ENCODE peak calls at places on chromosomes 5 and 9, in seven cellular contexts. S, X, A, Y, H, C and N are unnamed samples.

GRCh38 chr5:115932991-115933390 is 29.3 kb upstream of the LVRN start:
- DNase-seq in S (no peak), C (no peak), A (no peak), Y (no peak), X (no peak), H (no peak), N (no peak)

GRCh38 chr5:32964246-32964645 is 253.1 kb downstream of the NPR3 start:
- DNase-seq in A (no peak), Y (no peak), X (no peak), H (no peak), C (no peak), S (no peak), N (no peak)

GRCh38 chr5:137565450-137565849 is 66.3 kb upstream of the SPOCK1 start:
- DNase-seq in X (no peak), Y (no peak), C (no peak), S (no peak), A (no peak), H (no peak), N (no peak)

GRCh38 chr5:179731791-179732411 is 721 bp upstream of the MAML1 start:
- DNase-seq in H (peak; percentile 8), S (no peak), C (peak; percentile 28), A (peak; percentile 62), X (no peak), Y (peak; percentile 35), N (peak; percentile 68)

GRCh38 chr5:169201597-169201996 is 99.3 kb downstream of the SLIT3 start:
- DNase-seq in S (no peak), Y (no peak), A (no peak), C (no peak), X (no peak), H (no peak), N (no peak)

GRCh38 chr5:180347651-180348050 is 5.5 kb downstream of the GFPT2 start:
- DNase-seq in A (no peak), Y (no peak), X (no peak), S (no peak), H (no peak), C (no peak), N (no peak)

GRCh38 chr5:37133939-37134338 is 115.2 kb downstream of the CPLANE1 start:
- DNase-seq in A (no peak), Y (no peak), H (no peak), C (no peak), S (no peak), X (no peak), N (no peak)

GRCh38 chr5:171571663-171572062 is 152.2 kb downstream of the FGF18 start:
- DNase-seq in H (no peak), X (no peak), Y (no peak), C (no peak), A (no peak), S (no peak), N (no peak)

GRCh38 chr9:98438701-98439100 is 183.3 kb upstream of the TBC1D2 start:
- DNase-seq in S (no peak), X (no peak), H (no peak), C (no peak), Y (no peak), A (no peak), N (no peak)

GRCh38 chr5:64323591-64323990 is 157.9 kb downstream of the RNF180 start:
- DNase-seq in Y (no peak), C (no peak), A (no peak), X (no peak), H (no peak), S (no peak), N (no peak)

GRCh38 chr5:17248999-17249634 is 31.7 kb downstream of the BASP1 start:
- DNase-seq in Y (no peak), A (no peak), S (peak; percentile 95), X (no peak), C (no peak), H (no peak), N (no peak)

GRCh38 chr5:103410174-103410573 is 151.6 kb downstream of the MACIR start:
- DNase-seq in X (no peak), C (no peak), H (no peak), A (no peak), Y (no peak), S (no peak), N (no peak)

GRCh38 chr5:93511445-93511844 is 69.6 kb downstream of the NR2F1-AS1 start:
- DNase-seq in A (no peak), H (no peak), C (no peak), X (no peak), S (no peak), Y (no peak), N (no peak)

GRCh38 chr9:34907044-34907443 is 51.0 kb upstream of the PHF24 start:
- DNase-seq in H (no peak), C (no peak), S (no peak), Y (no peak), A (no peak), X (no peak), N (no peak)

GRCh38 chr5:141362719-141363118 is 1.2 kb upstream of the PCDHGA5 start:
- DNase-seq in A (no peak), Y (no peak), S (no peak), H (no peak), C (no peak), X (no peak), N (no peak)

GRCh38 chr5:141356133-141356532 is 1.3 kb downstream of the PCDHGA4 start:
- DNase-seq in H (no peak), Y (no peak), X (no peak), A (no peak), S (no peak), C (no peak), N (no peak)

GRCh38 chr5:141356950-141357349 is 2.1 kb downstream of the PCDHGA4 start:
- DNase-seq in X (no peak), A (no peak), C (no peak), Y (no peak), S (no peak), H (no peak), N (no peak)

GRCh38 chr5:141360685-141361084 is 891 bp downstream of the PCDHGB2 start:
- DNase-seq in H (no peak), S (no peak), C (no peak), A (no peak), Y (no peak), X (no peak), N (no peak)

DNA sequence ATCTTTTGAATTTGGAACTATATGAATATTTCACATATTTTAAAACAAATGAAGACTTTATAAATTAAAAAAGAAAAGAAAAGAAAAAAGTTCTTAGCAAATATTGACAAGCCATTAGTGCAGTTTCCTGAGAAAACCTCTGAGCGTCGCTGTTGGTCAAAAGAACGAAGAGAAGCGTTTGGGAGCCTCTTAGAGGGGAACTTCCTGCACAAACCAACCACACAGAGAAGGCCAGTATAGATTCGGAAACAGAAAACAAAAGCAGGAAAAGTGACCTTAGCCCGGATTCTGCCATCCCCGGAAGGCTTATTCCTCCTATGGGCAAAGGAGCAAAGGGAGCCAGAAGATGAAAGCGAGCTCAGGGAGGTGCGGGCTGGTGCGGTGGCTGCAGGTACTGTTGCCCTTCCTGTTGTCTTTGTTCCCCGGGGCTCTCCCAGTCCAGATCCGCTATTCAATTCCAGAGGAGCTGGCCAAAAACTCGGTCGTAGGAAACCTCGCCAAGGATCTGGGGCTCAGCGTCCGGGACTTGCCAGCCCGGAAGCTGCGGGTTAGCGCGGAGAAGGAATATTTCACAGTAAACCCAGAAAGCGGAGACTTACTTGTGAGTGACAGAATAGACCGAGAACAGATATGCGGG is at the start of gene PCDHGB2:
- DNase-seq in A (no peak), C (no peak), X (peak; percentile 40), H (no peak), Y (no peak), S (no peak), N (no peak)
- H3K9me3 ChIP-seq in A (peaks cover 3% of the 10 kb centered on the region), C (no peaks in the 10 kb centered on the region), X (peaks cover 5% of the 10 kb centered on the region), H (peaks cover 12% of the 10 kb centered on the region), Y (no peaks in the 10 kb centered on the region), S (peaks cover 65% of the 10 kb centered on the region), N (peaks cover 33% of the 10 kb centered on the region)

GRCh38 chr5:61330341-61330878 is 1.6 kb upstream of the ZSWIM6 start:
- DNase-seq in Y (peak; percentile 48), X (no peak), C (peak; percentile 60), H (no peak), S (peak; percentile 59), A (peak; percentile 63), N (no peak)

GRCh38 chr5:61329729-61330128 is 2.3 kb upstream of the ZSWIM6 start:
- DNase-seq in X (no peak), C (no peak), Y (no peak), A (no peak), H (no peak), S (peak; percentile 21), N (no peak)

GRCh38 chr5:61330879-61331406 is 1.1 kb upstream of the ZSWIM6 start:
- DNase-seq in A (peak; percentile 90), X (no peak), H (peak; percentile 86), S (peak; percentile 70), C (peak; percentile 80), Y (peak; percentile 76), N (peak; percentile 93)

GRCh38 chr5:61327761-61328753 is 4.0 kb upstream of the ZSWIM6 start:
- DNase-seq in A (no peak), H (no peak), C (no peak), Y (no peak), S (peak; percentile 56), X (no peak), N (no peak)

GRCh38 chr5:61328791-61329617 is 3.1 kb upstream of the ZSWIM6 start:
- DNase-seq in A (no peak), H (no peak), Y (no peak), C (no peak), X (no peak), S (no peak), N (no peak)
- H3K4me3 ChIP-seq in A (no peak overlapping the region), H (no peak overlapping the region), Y (no peak overlapping the region), C (peak overlapping the region; percentile 98), X (no peak overlapping the region), S (no peak overlapping the region), N (no peak overlapping the region)

DNA sequence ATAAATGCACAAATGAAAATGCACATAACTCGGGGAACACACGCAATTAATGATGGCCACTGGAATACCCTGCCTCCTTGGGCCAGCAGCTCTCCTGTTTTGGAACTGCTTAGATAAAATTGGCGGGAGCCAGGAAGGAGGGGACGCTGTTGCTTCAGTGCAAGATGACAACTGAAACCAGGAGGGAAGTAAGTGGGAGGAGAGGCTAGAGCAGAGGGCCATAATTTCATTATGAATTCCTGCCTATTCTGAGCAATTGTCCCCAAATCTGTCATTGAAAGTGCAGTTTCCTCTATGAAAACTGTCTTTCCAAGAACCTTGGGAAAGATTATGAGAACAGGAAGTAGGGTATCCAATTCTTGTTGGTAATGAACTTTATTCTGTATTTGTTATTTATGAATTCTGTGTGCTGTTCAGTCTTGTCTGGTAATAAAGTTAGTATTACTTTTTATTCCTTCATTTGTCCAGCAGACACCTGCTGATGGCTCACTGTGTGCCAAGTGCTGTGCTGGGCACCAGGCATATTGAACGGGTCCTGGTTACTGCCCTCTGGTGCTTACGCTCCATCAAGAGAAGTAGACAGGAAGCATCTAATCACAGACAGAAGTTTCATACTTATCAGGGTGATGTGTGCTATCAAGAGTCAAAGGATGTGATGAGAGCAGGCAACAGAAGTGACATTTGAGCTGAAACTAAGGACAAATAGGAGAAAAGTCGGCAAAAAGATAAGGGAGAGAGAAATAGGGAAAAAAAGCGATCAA is 153.3 kb downstream of the FGF1 start:
- DNase-seq in X (no peak), Y (no peak), H (no peak), C (no peak), S (no peak), A (no peak), N (no peak)
- TF ChIP-seq CTCF in X (no peak), Y (no peak), H (no peak), C (no peak), S (no peak), A (no peak), N (no peak)

DNA sequence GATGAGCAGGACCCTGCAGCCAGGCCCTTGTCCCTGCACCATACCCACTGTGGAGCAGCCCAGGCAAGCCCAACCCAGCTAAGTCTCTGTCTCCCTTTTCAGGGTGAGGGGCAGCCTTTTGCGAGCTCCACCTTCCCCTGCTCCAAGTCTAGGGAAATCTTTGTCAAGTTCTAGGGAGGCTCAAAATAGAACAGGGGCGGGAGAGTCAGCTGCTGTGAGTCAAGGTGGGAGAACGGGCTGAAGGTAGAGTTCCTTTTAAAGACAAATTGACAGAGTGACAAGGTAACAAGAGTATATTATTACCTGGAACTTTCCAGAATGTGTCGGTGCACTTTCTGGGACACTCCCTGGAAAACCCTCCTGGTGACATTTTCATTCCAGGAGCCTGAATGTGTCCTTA is 64.7 kb downstream of the KCNT1 start:
- DNase-seq in X (no peak), A (no peak), Y (no peak), S (no peak), H (no peak), C (no peak), N (no peak)
- H3K9me3 ChIP-seq in X (peaks cover 8% of the 10 kb centered on the region), A (no peaks in the 10 kb centered on the region), Y (no peaks in the 10 kb centered on the region), S (peaks cover 12% of the 10 kb centered on the region), H (no peaks in the 10 kb centered on the region), C (no peaks in the 10 kb centered on the region), N (no peaks in the 10 kb centered on the region)